ENCODE peak calls at places on chromosomes 12 and 14, in seven cellular contexts. K is uterus; Y is ureter; V is stimulated activated CD4-positive, alpha-beta T cell treated with anti-CD3 and anti-CD28 coated beads, Interleukin-4, amount 100 ng/mL, for 48 hours; E is germinal center; L is NCI-H1694 treated with DMSO at 0.1 percent for 48 hours; T is DMS 273 treated with DMSO at 0.1 percent for 48 hours. J is an unnamed sample.

GRCh38 chr14:88009486-88009885 is 4.6 kb downstream of the GPR65 start:
- DNase-seq in K (no peak), Y (no peak), V (no peak), E (no peak), L (no peak), T (no peak), J (no peak)

GRCh38 chr14:102868956-102869531 is 53.4 kb upstream of the AMN start:
- DNase-seq in K (no peak), Y (no peak), V (no peak), E (no peak), L (no peak), T (no peak), J (no peak)

GRCh38 chr14:68849416-68849815 is 56.5 kb upstream of the ZFP36L1 start:
- DNase-seq in K (no peak), Y (no peak), V (no peak), E (no peak), L (no peak), T (no peak), J (no peak)

GRCh38 chr14:50670196-50670875 is 2.2 kb upstream of the SAV1 start:
- DNase-seq in K (no peak), Y (no peak), V (no peak), E (no peak), L (no peak), T (no peak), J (no peak)

GRCh38 chr14:105026033-105026785 is 5.3 kb upstream of the CDCA4 start:
- DNase-seq in K (no peak), Y (no peak), V (no peak), E (no peak), L (no peak), T (no peak), J (no peak)

GRCh38 chr14:68084256-68084655 is 264.7 kb downstream of the RAD51B start:
- DNase-seq in K (no peak), Y (no peak), V (no peak), E (no peak), L (peak), T (no peak), J (peak)

GRCh38 chr14:93619176-93619793 is 169.0 kb downstream of the PRIMA1 start:
- DNase-seq in K (no peak), Y (no peak), V (no peak), E (peak), L (peak), T (peak), J (peak)

GRCh38 chr14:91387135-91387849 is 30.3 kb downstream of the CCDC88C start:
- DNase-seq in K (no peak), Y (no peak), V (no peak), E (no peak), L (no peak), T (peak), J (no peak)

GRCh38 chr12:5085896-5086295 is 42.2 kb downstream of the KCNA5 start:
- DNase-seq in K (no peak), Y (no peak), V (no peak), E (no peak), L (no peak), T (no peak), J (no peak)

GRCh38 chr14:33515899-33516298 is 435.0 kb downstream of the EGLN3 start:
- DNase-seq in K (no peak), Y (no peak), V (no peak), E (no peak), L (no peak), T (no peak), J (no peak)

GRCh38 chr14:53151523-53151866 is 1.6 kb downstream of the DDHD1 start:
- DNase-seq in K (no peak), Y (no peak), V (no peak), E (peak), L (no peak), T (no peak), J (no peak)

GRCh38 chr12:6383572-6384498 is at the start of gene LTBR:
- DNase-seq in K (peak), Y (peak), V (no peak), E (no peak), L (no peak), T (no peak), J (peak)

GRCh38 chr12:119322324-119322723 is 12.2 kb upstream of the CCDC60 start:
- DNase-seq in K (no peak), Y (no peak), V (no peak), E (no peak), L (no peak), T (no peak), J (no peak)

GRCh38 chr12:40032433-40033259 is 73.2 kb downstream of the SLC2A13 start:
- DNase-seq in K (no peak), Y (no peak), V (no peak), E (no peak), L (no peak), T (no peak), J (no peak)

GRCh38 chr14:23569443-23570151 is 2.0 kb upstream of the AP1G2 start:
- DNase-seq in K (no peak), Y (peak), V (no peak), E (no peak), L (peak), T (peak), J (no peak)

GRCh38 chr12:111412007-111412829 is 6.5 kb downstream of the SH2B3 start:
- DNase-seq in K (no peak), Y (no peak), V (no peak), E (no peak), L (no peak), T (no peak), J (no peak)

GRCh38 chr12:24977060-24977459 is 28.2 kb upstream of the BCAT1 start:
- DNase-seq in K (no peak), Y (no peak), V (no peak), E (no peak), L (no peak), T (no peak), J (no peak)

GRCh38 chr14:35161231-35161630 is 38.9 kb downstream of the PRORP start:
- DNase-seq in K (no peak), Y (no peak), V (no peak), E (no peak), L (no peak), T (no peak), J (no peak)

GRCh38 chr14:71139058-71139946 is 232.0 kb downstream of the PCNX1 start:
- DNase-seq in K (peak), Y (peak), V (peak), E (peak), L (peak), T (no peak), J (peak)

J was measured in K562.